ENCODE peak calls at places on chromosome 2, in four cellular contexts. X is hippocampal formation; E is stimulated activated CD4-positive, alpha-beta T cell treated with anti-CD3 and anti-CD28 coated beads, Interleukin-1b, Interleukin-23, amount 100 ng/mL, for 24 hours; L is M059J. S is an unnamed sample.

GRCh38 chr2:147487286-147487979 is 357.4 kb upstream of the ACVR2A start:
- DNase-seq in L (no peak), E (no peak), X (no peak), S (no peak)

GRCh38 chr2:30708491-30709290 is 98.6 kb downstream of the CAPN13 start:
- DNase-seq in L (peak), E (no peak), X (no peak), S (peak)

GRCh38 chr2:225104971-225105370 is 62.7 kb upstream of the DOCK10 start:
- DNase-seq in E (no peak), L (peak), X (no peak), S (no peak)

GRCh38 chr2:64652231-64653173 is 1.2 kb downstream of the SERTAD2 start:
- DNase-seq in X (no peak), E (no peak), L (peak), S (no peak)

GRCh38 chr2:231563378-231563961 is 29.2 kb upstream of the TEX44 start:
- DNase-seq in L (peak), X (peak), E (no peak), S (no peak)

GRCh38 chr2:227890495-227891079 is 19.2 kb downstream of the DAW1 start:
- DNase-seq in E (no peak), X (peak), L (peak), S (no peak)

GRCh38 chr2:85310330-85310729 is 17.5 kb downstream of the TGOLN2 start:
- DNase-seq in E (no peak), X (no peak), L (no peak), S (no peak)

GRCh38 chr2:50491541-50492114 is 540.3 kb downstream of the NRXN1 start:
- DNase-seq in E (no peak), L (peak), X (peak), S (no peak)

GRCh38 chr2:171652411-171652775 is 34.9 kb upstream of the DYNC1I2 start:
- DNase-seq in X (no peak), L (peak), E (no peak), S (no peak)

GRCh38 chr2:179655627-179656026 is 205.8 kb downstream of the ZNF385B start:
- DNase-seq in L (peak), X (no peak), E (no peak), S (no peak)

GRCh38 chr2:158509928-158510797 is 53.4 kb downstream of the PKP4 start:
- DNase-seq in X (no peak), E (no peak), L (peak), S (no peak)

GRCh38 chr2:131030478-131030971 is 62.7 kb downstream of the FAM168B start:
- DNase-seq in X (peak), E (no peak), L (no peak), S (peak)

GRCh38 chr2:171210864-171211431 is 50.3 kb upstream of the TLK1 start:
- DNase-seq in E (no peak), X (no peak), L (no peak), S (no peak)

GRCh38 chr2:232415736-232416520 is 9.3 kb downstream of the ALPG start:
- DNase-seq in L (no peak), E (no peak), X (no peak), S (no peak)

GRCh38 chr2:174493549-174494331 is 6.9 kb upstream of the GPR155 start:
- DNase-seq in X (no peak), L (no peak), E (no peak), S (no peak)

GRCh38 chr2:70089220-70089945 is 2.1 kb downstream of the PCBP1 start:
- DNase-seq in X (no peak), L (peak), E (no peak), S (peak)

GRCh38 chr2:207531024-207531411 is 1.3 kb downstream of the CREB1 start:
- DNase-seq in E (no peak), L (peak), X (no peak), S (no peak)

GRCh38 chr2:95014126-95014708 is 11.3 kb upstream of the MAL start:
- DNase-seq in L (no peak), E (no peak), X (peak), S (no peak)

GRCh38 chr2:101781326-101781725 is 83.8 kb downstream of the MAP4K4 start:
- DNase-seq in X (no peak), L (no peak), E (no peak), S (no peak)

GRCh38 chr2:112118148-112118547 is 20.0 kb upstream of the FBLN7 start:
- DNase-seq in X (no peak), E (no peak), L (no peak), S (no peak)

GRCh38 chr2:124810132-124810531 is 785.0 kb downstream of the CNTNAP5 start:
- DNase-seq in L (peak), E (no peak), X (no peak), S (no peak)

GRCh38 chr2:38935568-38936172 is 46.0 kb downstream of the ARHGEF33 start:
- DNase-seq in X (no peak), L (peak), E (no peak), S (no peak)

GRCh38 chr2:128562471-128563347 is 244.0 kb upstream of the HS6ST1 start:
- DNase-seq in X (no peak), L (no peak), E (no peak), S (no peak)

GRCh38 chr2:119696005-119696404 is 17.0 kb downstream of the TMEM177 start:
- DNase-seq in L (no peak), E (no peak), X (no peak), S (no peak)

GRCh38 chr2:206086683-206087350 is 843 bp upstream of the INO80D start:
- DNase-seq in E (no peak), X (peak), L (peak), S (no peak)

GRCh38 chr2:28981016-28981441 is at the start of gene TOGARAM2:
- DNase-seq in L (no peak), X (peak), E (no peak), S (no peak)

GRCh38 chr2:177530513-177531039 is 138.0 kb downstream of the AGPS start:
- DNase-seq in E (no peak), L (no peak), X (no peak), S (no peak)